ENCODE peak calls at places on chromosomes 1 and 21, in nine cellular contexts. One of them, this sample, is unnamed.
A peak's percentile ranks its signal among the peaks of the same experiment; 100 is the strongest.

GRCh38 chr21:16535100-16535418 is 805.3 kb downstream of the USP25 start:
- DNase-seq in GM12865: no peak
- DNase-seq in mammary epithelial cell: peak; percentile 67
- DNase-seq in lower lobe of right lung: peak; percentile 54
- DNase-seq in HFFc6: peak; percentile 87
- DNase-seq in HFF-Myc: peak; percentile 55
- DNase-seq in GM20000: no peak
- DNase-seq in fibroblast of mammary gland: peak; percentile 96
- DNase-seq in A549: peak; percentile 82
- DNase-seq in this sample: no peak

GRCh38 chr1:78540056-78540455 is 49.3 kb downstream of the PTGFR start:
- DNase-seq in GM12865: no peak
- DNase-seq in mammary epithelial cell: no peak
- DNase-seq in lower lobe of right lung: no peak
- DNase-seq in HFFc6: no peak
- DNase-seq in HFF-Myc: peak; percentile 25
- DNase-seq in GM20000: no peak
- DNase-seq in fibroblast of mammary gland: peak; percentile 24
- DNase-seq in A549: no peak
- DNase-seq in this sample: no peak

GRCh38 chr21:36692125-36692843 is 6.6 kb upstream of the SIM2 start:
- DNase-seq in GM12865: no peak
- DNase-seq in mammary epithelial cell: no peak
- DNase-seq in lower lobe of right lung: no peak
- DNase-seq in HFFc6: no peak
- DNase-seq in HFF-Myc: no peak
- DNase-seq in GM20000: no peak
- DNase-seq in fibroblast of mammary gland: no peak
- DNase-seq in A549: no peak
- DNase-seq in this sample: no peak

GRCh38 chr1:22790232-22791008 is 79.8 kb downstream of the EPHB2 start:
- DNase-seq in GM12865: no peak
- DNase-seq in mammary epithelial cell: no peak
- DNase-seq in lower lobe of right lung: no peak
- DNase-seq in HFFc6: no peak
- DNase-seq in HFF-Myc: no peak
- DNase-seq in GM20000: no peak
- DNase-seq in fibroblast of mammary gland: no peak
- DNase-seq in A549: no peak
- DNase-seq in this sample: no peak

GRCh38 chr1:242081446-242081845 is 82.5 kb upstream of the MAP1LC3C start:
- DNase-seq in GM12865: no peak
- DNase-seq in mammary epithelial cell: no peak
- DNase-seq in lower lobe of right lung: no peak
- DNase-seq in HFFc6: no peak
- DNase-seq in HFF-Myc: no peak
- DNase-seq in GM20000: no peak
- DNase-seq in fibroblast of mammary gland: peak; percentile 83
- DNase-seq in A549: no peak
- DNase-seq in this sample: no peak

GRCh38 chr1:37858931-37859506 is 373 bp downstream of the MTF1 start:
- DNase-seq in GM12865: no peak
- DNase-seq in mammary epithelial cell: no peak
- DNase-seq in lower lobe of right lung: no peak
- DNase-seq in HFFc6: no peak
- DNase-seq in HFF-Myc: no peak
- DNase-seq in GM20000: no peak
- DNase-seq in fibroblast of mammary gland: peak; percentile 33
- DNase-seq in A549: no peak
- DNase-seq in this sample: no peak

GRCh38 chr1:62381831-62382505 is 54.9 kb upstream of the USP1 start:
- DNase-seq in GM12865: no peak
- DNase-seq in mammary epithelial cell: peak; percentile 40
- DNase-seq in lower lobe of right lung: no peak
- DNase-seq in HFFc6: no peak
- DNase-seq in HFF-Myc: no peak
- DNase-seq in GM20000: no peak
- DNase-seq in fibroblast of mammary gland: no peak
- DNase-seq in A549: no peak
- DNase-seq in this sample: no peak

GRCh38 chr1:39087109-39087834 is 61.1 kb downstream of the NDUFS5 start:
- DNase-seq in GM12865: peak; percentile 38
- DNase-seq in mammary epithelial cell: no peak
- DNase-seq in lower lobe of right lung: no peak
- DNase-seq in HFFc6: peak; percentile 33
- DNase-seq in HFF-Myc: no peak
- DNase-seq in GM20000: no peak
- DNase-seq in fibroblast of mammary gland: peak; percentile 89
- DNase-seq in A549: no peak
- DNase-seq in this sample: no peak

GRCh38 chr1:94633051-94633450 is 91.5 kb upstream of the F3 start:
- DNase-seq in GM12865: no peak
- DNase-seq in mammary epithelial cell: no peak
- DNase-seq in lower lobe of right lung: no peak
- DNase-seq in HFFc6: peak; percentile 59
- DNase-seq in HFF-Myc: no peak
- DNase-seq in GM20000: no peak
- DNase-seq in fibroblast of mammary gland: peak; percentile 67
- DNase-seq in A549: no peak
- DNase-seq in this sample: no peak

GRCh38 chr1:94637096-94637495 is 95.5 kb upstream of the F3 start:
- DNase-seq in GM12865: no peak
- DNase-seq in mammary epithelial cell: no peak
- DNase-seq in lower lobe of right lung: no peak
- DNase-seq in HFFc6: no peak
- DNase-seq in HFF-Myc: no peak
- DNase-seq in GM20000: no peak
- DNase-seq in fibroblast of mammary gland: no peak
- DNase-seq in A549: no peak
- DNase-seq in this sample: no peak

GRCh38 chr1:94636625-94637024 is 95.1 kb upstream of the F3 start:
- DNase-seq in GM12865: no peak
- DNase-seq in mammary epithelial cell: peak; percentile 53
- DNase-seq in lower lobe of right lung: no peak
- DNase-seq in HFFc6: no peak
- DNase-seq in HFF-Myc: no peak
- DNase-seq in GM20000: no peak
- DNase-seq in fibroblast of mammary gland: peak; percentile 76
- DNase-seq in A549: no peak
- DNase-seq in this sample: no peak

GRCh38 chr1:94640125-94640524 is 98.6 kb upstream of the F3 start:
- DNase-seq in GM12865: no peak
- DNase-seq in mammary epithelial cell: no peak
- DNase-seq in lower lobe of right lung: no peak
- DNase-seq in HFFc6: no peak
- DNase-seq in HFF-Myc: no peak
- DNase-seq in GM20000: no peak
- DNase-seq in fibroblast of mammary gland: no peak
- DNase-seq in A549: no peak
- DNase-seq in this sample: no peak

GRCh38 chr1:94634977-94635416 is 93.4 kb upstream of the F3 start:
- DNase-seq in GM12865: no peak
- DNase-seq in mammary epithelial cell: no peak
- DNase-seq in lower lobe of right lung: no peak
- DNase-seq in HFFc6: no peak
- DNase-seq in HFF-Myc: no peak
- DNase-seq in GM20000: no peak
- DNase-seq in fibroblast of mammary gland: peak; percentile 17
- DNase-seq in A549: no peak
- DNase-seq in this sample: no peak
- TF ChIP-seq CTCF in GM12865: no peak
- TF ChIP-seq CTCF in mammary epithelial cell: no peak
- TF ChIP-seq CTCF in lower lobe of right lung: no peak
- TF ChIP-seq CTCF in HFFc6: peak; percentile 31
- TF ChIP-seq CTCF in HFF-Myc: peak; percentile 8
- TF ChIP-seq CTCF in GM20000: no peak
- TF ChIP-seq CTCF in fibroblast of mammary gland: peak; percentile 14
- TF ChIP-seq CTCF in A549: no peak
- TF ChIP-seq CTCF in this sample: peak; percentile 46

GRCh38 chr21:38314534-38314933 is 57.7 kb downstream of the KCNJ15 start:
- DNase-seq in GM12865: no peak
- DNase-seq in mammary epithelial cell: no peak
- DNase-seq in lower lobe of right lung: no peak
- DNase-seq in HFFc6: no peak
- DNase-seq in HFF-Myc: no peak
- DNase-seq in GM20000: no peak
- DNase-seq in fibroblast of mammary gland: no peak
- DNase-seq in A549: no peak
- DNase-seq in this sample: no peak

GRCh38 chr21:38310619-38311018 is 53.8 kb downstream of the KCNJ15 start:
- DNase-seq in GM12865: no peak
- DNase-seq in mammary epithelial cell: peak; percentile 68
- DNase-seq in lower lobe of right lung: no peak
- DNase-seq in HFFc6: peak; percentile 68
- DNase-seq in HFF-Myc: no peak
- DNase-seq in GM20000: no peak
- DNase-seq in fibroblast of mammary gland: peak; percentile 95
- DNase-seq in A549: peak; percentile 42
- DNase-seq in this sample: no peak

GRCh38 chr21:38311091-38311490 is 54.3 kb downstream of the KCNJ15 start:
- DNase-seq in GM12865: no peak
- DNase-seq in mammary epithelial cell: no peak
- DNase-seq in lower lobe of right lung: no peak
- DNase-seq in HFFc6: no peak
- DNase-seq in HFF-Myc: no peak
- DNase-seq in GM20000: no peak
- DNase-seq in fibroblast of mammary gland: no peak
- DNase-seq in A549: no peak
- DNase-seq in this sample: no peak

GRCh38 chr21:38311765-38312164 is 55.0 kb downstream of the KCNJ15 start:
- DNase-seq in GM12865: no peak
- DNase-seq in mammary epithelial cell: no peak
- DNase-seq in lower lobe of right lung: no peak
- DNase-seq in HFFc6: no peak
- DNase-seq in HFF-Myc: no peak
- DNase-seq in GM20000: no peak
- DNase-seq in fibroblast of mammary gland: peak; percentile 60
- DNase-seq in A549: no peak
- DNase-seq in this sample: no peak

GRCh38 chr21:38312822-38313221 is 56.0 kb downstream of the KCNJ15 start:
- DNase-seq in GM12865: no peak
- DNase-seq in mammary epithelial cell: no peak
- DNase-seq in lower lobe of right lung: no peak
- DNase-seq in HFFc6: no peak
- DNase-seq in HFF-Myc: no peak
- DNase-seq in GM20000: no peak
- DNase-seq in fibroblast of mammary gland: no peak
- DNase-seq in A549: peak; percentile 19
- DNase-seq in this sample: no peak
- TF ChIP-seq CTCF in GM12865: no peak
- TF ChIP-seq CTCF in mammary epithelial cell: no peak
- TF ChIP-seq CTCF in lower lobe of right lung: no peak
- TF ChIP-seq CTCF in HFFc6: no peak
- TF ChIP-seq CTCF in HFF-Myc: no peak
- TF ChIP-seq CTCF in GM20000: no peak
- TF ChIP-seq CTCF in fibroblast of mammary gland: no peak
- TF ChIP-seq CTCF in A549: no peak
- TF ChIP-seq CTCF in this sample: no peak

GRCh38 chr21:42701706-42702456 is 48.5 kb downstream of the PDE9A start:
- DNase-seq in GM12865: no peak
- DNase-seq in mammary epithelial cell: no peak
- DNase-seq in lower lobe of right lung: no peak
- DNase-seq in HFFc6: no peak
- DNase-seq in HFF-Myc: no peak
- DNase-seq in GM20000: no peak
- DNase-seq in fibroblast of mammary gland: no peak
- DNase-seq in A549: no peak
- DNase-seq in this sample: no peak

GRCh38 chr21:42696516-42697040 is 43.2 kb downstream of the PDE9A start:
- DNase-seq in GM12865: no peak
- DNase-seq in mammary epithelial cell: no peak
- DNase-seq in lower lobe of right lung: no peak
- DNase-seq in HFFc6: no peak
- DNase-seq in HFF-Myc: no peak
- DNase-seq in GM20000: no peak
- DNase-seq in fibroblast of mammary gland: no peak
- DNase-seq in A549: no peak
- DNase-seq in this sample: peak; percentile 58

GRCh38 chr21:42699196-42699595 is 45.8 kb downstream of the PDE9A start:
- DNase-seq in GM12865: no peak
- DNase-seq in mammary epithelial cell: no peak
- DNase-seq in lower lobe of right lung: no peak
- DNase-seq in HFFc6: no peak
- DNase-seq in HFF-Myc: no peak
- DNase-seq in GM20000: no peak
- DNase-seq in fibroblast of mammary gland: no peak
- DNase-seq in A549: no peak
- DNase-seq in this sample: peak; percentile 34

GRCh38 chr21:42696026-42696380 is 42.6 kb downstream of the PDE9A start:
- DNase-seq in GM12865: no peak
- DNase-seq in mammary epithelial cell: no peak
- DNase-seq in lower lobe of right lung: no peak
- DNase-seq in HFFc6: no peak
- DNase-seq in HFF-Myc: no peak
- DNase-seq in GM20000: no peak
- DNase-seq in fibroblast of mammary gland: no peak
- DNase-seq in A549: no peak
- DNase-seq in this sample: peak; percentile 48

GRCh38 chr21:42698730-42699129 is 45.3 kb downstream of the PDE9A start:
- DNase-seq in GM12865: no peak
- DNase-seq in mammary epithelial cell: no peak
- DNase-seq in lower lobe of right lung: no peak
- DNase-seq in HFFc6: no peak
- DNase-seq in HFF-Myc: no peak
- DNase-seq in GM20000: no peak
- DNase-seq in fibroblast of mammary gland: no peak
- DNase-seq in A549: no peak
- DNase-seq in this sample: peak; percentile 7
- TF ChIP-seq CTCF in GM12865: no peak
- TF ChIP-seq CTCF in mammary epithelial cell: no peak
- TF ChIP-seq CTCF in lower lobe of right lung: no peak
- TF ChIP-seq CTCF in HFFc6: no peak
- TF ChIP-seq CTCF in HFF-Myc: no peak
- TF ChIP-seq CTCF in GM20000: no peak
- TF ChIP-seq CTCF in fibroblast of mammary gland: no peak
- TF ChIP-seq CTCF in A549: no peak
- TF ChIP-seq CTCF in this sample: no peak

GRCh38 chr21:29091032-29091431 is 17.6 kb upstream of the CCT8 start:
- DNase-seq in GM12865: no peak
- DNase-seq in mammary epithelial cell: peak; percentile 68
- DNase-seq in lower lobe of right lung: no peak
- DNase-seq in HFFc6: peak; percentile 86
- DNase-seq in HFF-Myc: peak; percentile 49
- DNase-seq in GM20000: no peak
- DNase-seq in fibroblast of mammary gland: peak; percentile 90
- DNase-seq in A549: no peak
- DNase-seq in this sample: no peak

GRCh38 chr21:29095203-29095602 is 21.8 kb upstream of the CCT8 start:
- DNase-seq in GM12865: no peak
- DNase-seq in mammary epithelial cell: no peak
- DNase-seq in lower lobe of right lung: no peak
- DNase-seq in HFFc6: no peak
- DNase-seq in HFF-Myc: no peak
- DNase-seq in GM20000: no peak
- DNase-seq in fibroblast of mammary gland: no peak
- DNase-seq in A549: no peak
- DNase-seq in this sample: no peak

GRCh38 chr21:29096619-29097018 is 23.2 kb upstream of the CCT8 start:
- DNase-seq in GM12865: no peak
- DNase-seq in mammary epithelial cell: no peak
- DNase-seq in lower lobe of right lung: no peak
- DNase-seq in HFFc6: no peak
- DNase-seq in HFF-Myc: no peak
- DNase-seq in GM20000: no peak
- DNase-seq in fibroblast of mammary gland: no peak
- DNase-seq in A549: no peak
- DNase-seq in this sample: no peak

GRCh38 chr21:29098156-29098555 is 24.7 kb upstream of the CCT8 start:
- DNase-seq in GM12865: no peak
- DNase-seq in mammary epithelial cell: no peak
- DNase-seq in lower lobe of right lung: no peak
- DNase-seq in HFFc6: no peak
- DNase-seq in HFF-Myc: no peak
- DNase-seq in GM20000: no peak
- DNase-seq in fibroblast of mammary gland: no peak
- DNase-seq in A549: no peak
- DNase-seq in this sample: no peak

GRCh38 chr21:29092102-29092959 is 18.9 kb upstream of the CCT8 start:
- DNase-seq in GM12865: no peak
- DNase-seq in mammary epithelial cell: peak; percentile 34
- DNase-seq in lower lobe of right lung: no peak
- DNase-seq in HFFc6: peak; percentile 73
- DNase-seq in HFF-Myc: no peak
- DNase-seq in GM20000: no peak
- DNase-seq in fibroblast of mammary gland: peak; percentile 82
- DNase-seq in A549: no peak
- DNase-seq in this sample: no peak
- TF ChIP-seq CTCF in GM12865: no peak
- TF ChIP-seq CTCF in mammary epithelial cell: peak; percentile 22
- TF ChIP-seq CTCF in lower lobe of right lung: no peak
- TF ChIP-seq CTCF in HFFc6: peak; percentile 26
- TF ChIP-seq CTCF in HFF-Myc: no peak
- TF ChIP-seq CTCF in GM20000: no peak
- TF ChIP-seq CTCF in fibroblast of mammary gland: peak; percentile 20
- TF ChIP-seq CTCF in A549: no peak
- TF ChIP-seq CTCF in this sample: peak; percentile 67